ENCODE peak calls at places on chromosomes 13 and 19, in five cellular contexts. A, D, I, Q and T are unnamed samples.

GRCh38 chr19:49836176-49837008 is 14.6 kb upstream of the PTOV1 start:
- DNase-seq in Q (no peak), D (no peak), I (no peak), A (no peak), T (no peak)

GRCh38 chr19:16461630-16462051 is 10.1 kb downstream of the EPS15L1 start:
- DNase-seq in I (no peak), D (no peak), A (no peak), Q (no peak), T (no peak)

GRCh38 chr19:8252922-8253589 is 43.9 kb downstream of the CERS4 start:
- DNase-seq in I (peak), A (peak), D (peak), Q (peak), T (peak)

GRCh38 chr19:3084943-3085342 is 9.2 kb upstream of the GNA11 start:
- DNase-seq in Q (no peak), D (no peak), A (no peak), I (no peak), T (no peak)

GRCh38 chr19:4676955-4677731 is 7.0 kb upstream of the MYDGF start:
- DNase-seq in I (peak), D (peak), Q (no peak), A (no peak), T (no peak)

GRCh38 chr13:48853381-48854102 is 122.2 kb upstream of the FNDC3A start:
- DNase-seq in I (peak), D (no peak), Q (no peak), A (no peak), T (no peak)

GRCh38 chr19:33487901-33488817 is 33.4 kb downstream of the PEPD start:
- DNase-seq in Q (no peak), I (no peak), D (no peak), A (no peak), T (no peak)

GRCh38 chr13:61146158-61146557 is 269.5 kb downstream of the PCDH20 start:
- DNase-seq in D (no peak), A (no peak), I (no peak), Q (no peak), T (no peak)

GRCh38 chr13:73268306-73268705 is 209.5 kb downstream of the KLF5 start:
- DNase-seq in A (no peak), I (peak), Q (no peak), D (no peak), T (no peak)

GRCh38 chr19:48196321-48196761 is 25.9 kb downstream of the ZSWIM9 start:
- DNase-seq in Q (no peak), I (peak), D (no peak), A (no peak), T (no peak)

GRCh38 chr13:36907266-36907665 is 12.8 kb downstream of the SMAD9 start:
- DNase-seq in Q (no peak), D (no peak), A (no peak), I (no peak), T (no peak)

GRCh38 chr13:99124695-99125334 is 75.8 kb upstream of the UBAC2 start:
- DNase-seq in Q (no peak), I (peak), D (no peak), A (no peak), T (no peak)

GRCh38 chr13:75416327-75417005 is 65.5 kb downstream of the TBC1D4 start:
- DNase-seq in A (no peak), D (no peak), I (no peak), Q (no peak), T (no peak)

GRCh38 chr19:39740395-39740794 is 2.6 kb upstream of the CLC start:
- DNase-seq in I (no peak), A (no peak), Q (no peak), D (no peak), T (no peak)

GRCh38 chr19:41740415-41741243 is 14.7 kb upstream of the CEACAM6 start:
- DNase-seq in A (no peak), Q (no peak), I (no peak), D (no peak), T (no peak)

GRCh38 chr13:51453959-51454703 is 1.3 kb upstream of the INTS6 start:
- DNase-seq in I (no peak), D (peak), A (no peak), Q (peak), T (no peak)

GRCh38 chr13:99726261-99726894 is 225.1 kb downstream of the TM9SF2 start:
- DNase-seq in Q (no peak), A (no peak), D (no peak), I (no peak), T (no peak)

GRCh38 chr13:76759877-76760276 is 126.3 kb downstream of the KCTD12 start:
- DNase-seq in D (no peak), A (no peak), I (peak), Q (no peak), T (no peak)

GRCh38 chr13:66635526-66635925 is 594.6 kb downstream of the PCDH9 start:
- DNase-seq in D (no peak), Q (no peak), A (no peak), I (peak), T (no peak)